ENCODE peak calls at places on chromosomes 1 and 21, in five cellular contexts. Z, I, Y, D and F are unnamed samples.

GRCh38 chr1:97903626-97904025 is 17.2 kb downstream of the DPYD start:
- DNase-seq in Z (no peak), I (no peak), D (no peak), Y (no peak), F (no peak)

GRCh38 chr1:234320069-234320468 is 53.2 kb upstream of the COA6 start:
- DNase-seq in Z (no peak), D (no peak), Y (no peak), I (no peak), F (no peak)

GRCh38 chr1:1344672-1345361 is 4.4 kb downstream of the DVL1 start:
- DNase-seq in I (peak), Z (no peak), Y (peak), D (peak), F (no peak)

GRCh38 chr1:201025571-201026002 is 2.1 kb upstream of the KIF21B start:
- DNase-seq in I (peak), D (no peak), Z (no peak), Y (peak), F (peak)

GRCh38 chr1:29632436-29633270 is 396.3 kb downstream of the PTPRU start:
- DNase-seq in Z (no peak), D (no peak), Y (peak), I (no peak), F (no peak)

GRCh38 chr1:24643362-24644346 is 552 bp downstream of the SRRM1 start:
- DNase-seq in I (peak), Y (peak), D (peak), Z (no peak), F (peak)

GRCh38 chr1:145986551-145986950 is 9.8 kb downstream of the TXNIP start:
- DNase-seq in D (no peak), Y (no peak), I (no peak), Z (no peak), F (no peak)

GRCh38 chr21:25541042-25541441 is 66.2 kb downstream of the MRPL39 start:
- DNase-seq in Z (no peak), D (no peak), I (no peak), Y (no peak), F (no peak)

GRCh38 chr1:980602-981395 is 1.1 kb downstream of the PERM1 start:
- DNase-seq in I (no peak), D (no peak), Z (no peak), Y (no peak), F (peak)

GRCh38 chr1:85605519-85606413 is 25.2 kb downstream of the CCN1 start:
- DNase-seq in D (peak), Z (no peak), I (no peak), Y (peak), F (no peak)

GRCh38 chr1:55378582-55378981 is 163.4 kb upstream of the USP24 start:
- DNase-seq in Y (peak), D (no peak), I (peak), Z (peak), F (no peak)

GRCh38 chr1:39529901-39530535 is 38.6 kb downstream of the BMP8A start:
- DNase-seq in I (no peak), D (no peak), Z (no peak), Y (no peak), F (no peak)

GRCh38 chr1:192809286-192810252 is 730 bp downstream of the RGS2 start:
- DNase-seq in Y (no peak), D (no peak), Z (peak), I (no peak), F (no peak)

GRCh38 chr1:47687618-47687940 is 249.7 kb downstream of the FOXD2 start:
- DNase-seq in I (no peak), D (no peak), Y (peak), Z (no peak), F (no peak)

GRCh38 chr1:110515896-110516295 is 3.1 kb downstream of the KCNA10 start:
- DNase-seq in I (no peak), Z (no peak), Y (no peak), D (peak), F (no peak)

GRCh38 chr1:115764541-115764940 is 4.0 kb downstream of the CASQ2 start:
- DNase-seq in I (peak), Z (no peak), Y (peak), D (peak), F (no peak)

GRCh38 chr1:172699111-172699510 is 40.2 kb downstream of the FASLG start:
- DNase-seq in Y (no peak), Z (no peak), D (peak), I (peak), F (no peak)

GRCh38 chr1:96362623-96363022 is 359.0 kb upstream of the PTBP2 start:
- DNase-seq in Z (no peak), Y (no peak), I (peak), D (peak), F (no peak)

GRCh38 chr1:228984646-228985631 is 249.7 kb downstream of the RHOU start:
- DNase-seq in Y (peak), Z (no peak), D (no peak), I (no peak), F (no peak)

GRCh38 chr1:199759268-199759724 is 268.2 kb upstream of the NR5A2 start:
- DNase-seq in Z (no peak), I (peak), Y (no peak), D (peak), F (no peak)

GRCh38 chr1:25040122-25040685 is 110.1 kb upstream of the RUNX3 start:
- DNase-seq in D (no peak), Y (no peak), Z (no peak), I (no peak), F (peak)

GRCh38 chr1:153352523-153352922 is 3.9 kb upstream of the PGLYRP4 start:
- DNase-seq in Z (peak), D (peak), Y (peak), I (peak), F (no peak)

GRCh38 chr1:43444151-43444826 is 9.4 kb downstream of the HYI start:
- DNase-seq in Z (no peak), Y (peak), D (no peak), I (no peak), F (peak)
- H3K9ac ChIP-seq in Z (no peak), Y (no peak), D (no peak), I (no peak), F (no peak)

DNA sequence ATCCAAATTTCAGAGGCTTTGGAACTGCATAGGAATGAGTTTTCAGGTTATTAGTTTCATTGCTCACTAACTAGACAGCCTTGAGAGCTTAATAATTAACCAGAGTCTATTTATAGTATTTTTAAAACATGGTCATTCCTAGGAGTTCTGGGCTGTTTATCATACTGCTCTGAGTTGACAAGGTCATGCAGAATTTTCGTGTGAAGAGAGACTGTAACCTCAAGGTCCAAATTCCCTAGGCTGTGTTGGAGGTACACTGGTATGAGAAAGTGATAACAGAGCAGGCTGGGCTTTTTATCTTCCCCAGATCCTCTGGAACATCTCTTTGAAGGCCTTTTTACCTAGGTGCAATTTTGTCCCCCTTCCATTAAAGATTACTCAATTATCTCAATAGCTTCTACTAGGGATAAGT is 736.3 kb downstream of the LTN1 start:
- DNase-seq in I (peak), Y (no peak), D (no peak), Z (no peak), F (no peak)
- H3K9ac ChIP-seq in I (no peak), Y (no peak), D (no peak), Z (no peak), F (no peak)

DNA sequence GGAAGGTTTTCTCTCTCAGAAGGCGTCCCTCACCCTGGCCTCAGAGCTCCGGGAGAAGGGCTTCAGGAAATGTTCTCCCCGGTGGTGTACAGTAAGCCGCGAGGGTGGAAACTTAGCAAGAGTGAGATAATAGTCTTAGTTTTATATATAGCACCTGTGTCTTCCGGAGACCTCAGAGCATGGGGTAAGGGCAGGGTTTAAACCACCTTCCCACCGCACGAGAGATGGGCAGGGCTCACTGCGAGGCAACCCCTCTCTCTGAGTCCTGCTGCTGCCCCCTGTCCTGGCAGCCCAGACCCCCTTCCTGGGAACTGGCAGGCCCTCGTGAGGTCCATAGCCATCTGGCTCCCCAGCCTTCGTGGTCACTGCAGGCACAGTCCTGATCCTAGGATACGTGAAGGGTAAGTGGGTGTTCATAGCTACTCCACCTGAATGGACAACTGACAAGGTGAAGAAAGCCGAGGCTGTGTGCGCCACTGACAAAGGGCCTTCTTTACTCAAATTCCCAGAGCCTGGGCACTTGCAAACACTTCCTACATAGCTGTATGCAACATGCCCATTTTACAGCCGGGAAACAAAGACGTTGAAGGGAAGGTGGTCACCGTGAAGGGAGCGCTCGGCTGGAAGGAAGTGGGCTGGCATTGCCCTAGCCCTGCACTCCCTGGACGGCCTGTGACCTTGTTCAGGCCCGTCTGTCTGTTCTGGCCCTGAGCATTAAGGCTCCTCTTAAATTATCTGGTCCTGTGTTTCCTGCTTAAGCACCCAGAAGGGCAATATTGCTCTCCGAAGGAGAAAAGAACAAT is 26.9 kb downstream of the ITPKB start:
- DNase-seq in I (no peak), D (no peak), Z (no peak), Y (no peak), F (no peak)
- H3K9ac ChIP-seq in I (no peak), D (no peak), Z (no peak), Y (no peak), F (no peak)

DNA sequence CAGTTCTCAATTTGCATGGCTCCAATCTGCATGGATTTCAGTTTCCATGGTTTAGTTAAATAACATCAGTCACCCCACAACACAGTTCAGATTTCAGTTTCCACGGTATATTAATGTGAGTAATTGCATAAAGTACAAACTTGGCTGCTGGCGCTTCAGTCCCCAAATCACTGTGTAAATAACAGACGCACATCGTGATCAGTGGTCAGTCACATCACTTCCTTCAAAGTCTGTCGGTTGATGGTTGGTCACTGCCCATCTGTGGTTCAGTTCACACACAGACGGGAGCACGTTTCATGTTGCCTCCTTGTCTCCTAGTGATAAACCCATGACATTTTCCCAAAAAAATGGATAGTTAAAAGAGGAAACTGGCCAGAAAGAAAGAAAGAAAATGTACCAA is 66.4 kb upstream of the LPGAT1 start:
- DNase-seq in Z (no peak), I (no peak), Y (no peak), D (no peak), F (no peak)
- H3K9ac ChIP-seq in Z (no peak), I (no peak), Y (no peak), D (no peak), F (no peak)

GRCh38 chr1:100539836-100540536 is 2.0 kb downstream of the GPR88 start:
- DNase-seq in D (peak), I (peak), Z (peak), Y (peak), F (peak)
- H3K9ac ChIP-seq in D (no peak), I (no peak), Z (peak), Y (no peak), F (no peak)